ENCODE peak calls at places on chromosomes 1 and 21, in five cellular contexts. One of them, this sample, is unnamed.

GRCh38 chr1:53982034-53982761 is 35.8 kb downstream of the LDLRAD1 start:
- DNase-seq in mesendoderm: peak; percentile 93
- DNase-seq in activated T-cell treated with anti-CD3 and anti-CD28 coated beads for 1 hour: no peak
- DNase-seq in uterus: peak; percentile 54
- DNase-seq in iris pigment epithelial cell: peak; percentile 41
- DNase-seq in this sample: no peak

GRCh38 chr1:7405844-7406500 is 365.1 kb upstream of the VAMP3 start:
- DNase-seq in uterus: no peak
- DNase-seq in iris pigment epithelial cell: no peak
- DNase-seq in mesendoderm: no peak
- DNase-seq in activated T-cell treated with anti-CD3 and anti-CD28 coated beads for 1 hour: no peak
- DNase-seq in this sample: no peak

GRCh38 chr1:243364330-243364729 is 108.5 kb downstream of the SDCCAG8 start:
- DNase-seq in uterus: no peak
- DNase-seq in iris pigment epithelial cell: no peak
- DNase-seq in activated T-cell treated with anti-CD3 and anti-CD28 coated beads for 1 hour: no peak
- DNase-seq in mesendoderm: no peak
- DNase-seq in this sample: no peak

GRCh38 chr1:109040627-109041613 is 982 bp downstream of the WDR47 start:
- DNase-seq in iris pigment epithelial cell: peak; percentile 34
- DNase-seq in mesendoderm: peak; percentile 16
- DNase-seq in uterus: peak; percentile 20
- DNase-seq in activated T-cell treated with anti-CD3 and anti-CD28 coated beads for 1 hour: peak; percentile 19
- DNase-seq in this sample: peak; percentile 2

GRCh38 chr21:31008355-31008754 is 29.9 kb downstream of the KRTAP19-8 start:
- DNase-seq in iris pigment epithelial cell: no peak
- DNase-seq in uterus: no peak
- DNase-seq in mesendoderm: no peak
- DNase-seq in activated T-cell treated with anti-CD3 and anti-CD28 coated beads for 1 hour: no peak
- DNase-seq in this sample: no peak

GRCh38 chr1:70509996-70510876 is 99.2 kb downstream of the CTH start:
- DNase-seq in uterus: no peak
- DNase-seq in iris pigment epithelial cell: peak; percentile 94
- DNase-seq in mesendoderm: peak; percentile 79
- DNase-seq in activated T-cell treated with anti-CD3 and anti-CD28 coated beads for 1 hour: no peak
- DNase-seq in this sample: no peak

GRCh38 chr1:59499273-59499955 is 202.5 kb downstream of the FGGY start:
- DNase-seq in activated T-cell treated with anti-CD3 and anti-CD28 coated beads for 1 hour: no peak
- DNase-seq in iris pigment epithelial cell: peak; percentile 41
- DNase-seq in mesendoderm: no peak
- DNase-seq in uterus: no peak
- DNase-seq in this sample: no peak

GRCh38 chr21:46188226-46189212 is 4.3 kb upstream of the SPATC1L start:
- DNase-seq in activated T-cell treated with anti-CD3 and anti-CD28 coated beads for 1 hour: no peak
- DNase-seq in uterus: peak; percentile 51
- DNase-seq in mesendoderm: peak; percentile 87
- DNase-seq in iris pigment epithelial cell: peak; percentile 46
- DNase-seq in this sample: peak; percentile 80

GRCh38 chr21:21111309-21111920 is 113.2 kb downstream of the NCAM2 start:
- DNase-seq in iris pigment epithelial cell: no peak
- DNase-seq in activated T-cell treated with anti-CD3 and anti-CD28 coated beads for 1 hour: no peak
- DNase-seq in uterus: no peak
- DNase-seq in mesendoderm: peak; percentile 35
- DNase-seq in this sample: no peak

GRCh38 chr1:236288620-236288976 is 6.8 kb upstream of the ERO1B start:
- DNase-seq in activated T-cell treated with anti-CD3 and anti-CD28 coated beads for 1 hour: no peak
- DNase-seq in iris pigment epithelial cell: no peak
- DNase-seq in uterus: no peak
- DNase-seq in mesendoderm: no peak
- DNase-seq in this sample: no peak

GRCh38 chr1:1677718-1678580 is 14.6 kb downstream of the SLC35E2B start:
- DNase-seq in mesendoderm: no peak
- DNase-seq in iris pigment epithelial cell: no peak
- DNase-seq in uterus: no peak
- DNase-seq in activated T-cell treated with anti-CD3 and anti-CD28 coated beads for 1 hour: peak; percentile 34
- DNase-seq in this sample: no peak

GRCh38 chr1:16256478-16256877 is 19.5 kb upstream of the CPLANE2 start:
- DNase-seq in mesendoderm: no peak
- DNase-seq in uterus: no peak
- DNase-seq in activated T-cell treated with anti-CD3 and anti-CD28 coated beads for 1 hour: no peak
- DNase-seq in iris pigment epithelial cell: no peak
- DNase-seq in this sample: no peak

GRCh38 chr1:18090636-18091035 is 17.0 kb upstream of the IGSF21 start:
- DNase-seq in uterus: no peak
- DNase-seq in activated T-cell treated with anti-CD3 and anti-CD28 coated beads for 1 hour: no peak
- DNase-seq in mesendoderm: peak; percentile 96
- DNase-seq in iris pigment epithelial cell: no peak
- DNase-seq in this sample: no peak

GRCh38 chr1:111219466-111220286 is 7.8 kb upstream of the CHI3L2 start:
- DNase-seq in mesendoderm: peak; percentile 94
- DNase-seq in activated T-cell treated with anti-CD3 and anti-CD28 coated beads for 1 hour: no peak
- DNase-seq in uterus: no peak
- DNase-seq in iris pigment epithelial cell: no peak
- DNase-seq in this sample: no peak

GRCh38 chr1:157001304-157001703 is 44.2 kb downstream of the ARHGEF11 start:
- DNase-seq in activated T-cell treated with anti-CD3 and anti-CD28 coated beads for 1 hour: no peak
- DNase-seq in iris pigment epithelial cell: peak; percentile 54
- DNase-seq in uterus: no peak
- DNase-seq in mesendoderm: no peak
- DNase-seq in this sample: no peak

GRCh38 chr1:178706467-178706866 is 18.6 kb upstream of the RALGPS2 start:
- DNase-seq in iris pigment epithelial cell: peak; percentile 90
- DNase-seq in uterus: peak; percentile 57
- DNase-seq in mesendoderm: no peak
- DNase-seq in activated T-cell treated with anti-CD3 and anti-CD28 coated beads for 1 hour: no peak
- DNase-seq in this sample: peak; percentile 57

GRCh38 chr1:30413606-30414005 is 309.8 kb downstream of the MATN1 start:
- DNase-seq in activated T-cell treated with anti-CD3 and anti-CD28 coated beads for 1 hour: no peak
- DNase-seq in iris pigment epithelial cell: no peak
- DNase-seq in uterus: no peak
- DNase-seq in mesendoderm: no peak
- DNase-seq in this sample: no peak

GRCh38 chr1:159881930-159882839 is 17.8 kb downstream of the CFAP45 start:
- DNase-seq in iris pigment epithelial cell: peak; percentile 98
- DNase-seq in mesendoderm: no peak
- DNase-seq in activated T-cell treated with anti-CD3 and anti-CD28 coated beads for 1 hour: peak; percentile 23
- DNase-seq in uterus: peak; percentile 57
- DNase-seq in this sample: no peak

GRCh38 chr1:64133036-64133435 is 70.4 kb upstream of the UBE2U start:
- DNase-seq in mesendoderm: no peak
- DNase-seq in uterus: no peak
- DNase-seq in activated T-cell treated with anti-CD3 and anti-CD28 coated beads for 1 hour: no peak
- DNase-seq in iris pigment epithelial cell: peak; percentile 92
- DNase-seq in this sample: no peak

GRCh38 chr1:153434746-153435455 is 18.6 kb downstream of the S100A7A start:
- DNase-seq in iris pigment epithelial cell: no peak
- DNase-seq in uterus: no peak
- DNase-seq in mesendoderm: peak; percentile 1
- DNase-seq in activated T-cell treated with anti-CD3 and anti-CD28 coated beads for 1 hour: no peak
- DNase-seq in this sample: no peak

GRCh38 chr1:160996195-160996594 is 24.8 kb downstream of the F11R start:
- DNase-seq in iris pigment epithelial cell: peak; percentile 63
- DNase-seq in uterus: no peak
- DNase-seq in mesendoderm: no peak
- DNase-seq in activated T-cell treated with anti-CD3 and anti-CD28 coated beads for 1 hour: no peak
- DNase-seq in this sample: no peak

GRCh38 chr1:226816585-226816984 is 53.8 kb upstream of the PSEN2 start:
- DNase-seq in iris pigment epithelial cell: peak; percentile 72
- DNase-seq in mesendoderm: peak; percentile 60
- DNase-seq in uterus: no peak
- DNase-seq in activated T-cell treated with anti-CD3 and anti-CD28 coated beads for 1 hour: no peak
- DNase-seq in this sample: no peak

GRCh38 chr1:117093091-117093534 is 28.4 kb downstream of the TRIM45 start:
- DNase-seq in activated T-cell treated with anti-CD3 and anti-CD28 coated beads for 1 hour: no peak
- DNase-seq in mesendoderm: peak; percentile 90
- DNase-seq in uterus: peak; percentile 63
- DNase-seq in iris pigment epithelial cell: peak; percentile 100
- DNase-seq in this sample: peak; percentile 78

GRCh38 chr1:245177071-245177900 is 22.5 kb downstream of the KIF26B start:
- DNase-seq in mesendoderm: no peak
- DNase-seq in activated T-cell treated with anti-CD3 and anti-CD28 coated beads for 1 hour: no peak
- DNase-seq in uterus: no peak
- DNase-seq in iris pigment epithelial cell: no peak
- DNase-seq in this sample: no peak

GRCh38 chr1:223500560-223501425 is 107.6 kb downstream of the CCDC185 start:
- DNase-seq in iris pigment epithelial cell: peak; percentile 86
- DNase-seq in mesendoderm: peak; percentile 63
- DNase-seq in uterus: peak; percentile 16
- DNase-seq in activated T-cell treated with anti-CD3 and anti-CD28 coated beads for 1 hour: no peak
- DNase-seq in this sample: no peak

GRCh38 chr1:220922951-220923350 is 43.7 kb downstream of the HLX start:
- DNase-seq in mesendoderm: peak; percentile 3
- DNase-seq in activated T-cell treated with anti-CD3 and anti-CD28 coated beads for 1 hour: no peak
- DNase-seq in uterus: no peak
- DNase-seq in iris pigment epithelial cell: no peak
- DNase-seq in this sample: no peak

GRCh38 chr1:199857516-199857915 is 170.0 kb upstream of the NR5A2 start:
- DNase-seq in mesendoderm: no peak
- DNase-seq in uterus: no peak
- DNase-seq in iris pigment epithelial cell: no peak
- DNase-seq in activated T-cell treated with anti-CD3 and anti-CD28 coated beads for 1 hour: no peak
- DNase-seq in this sample: no peak

GRCh38 chr1:1620433-1621139 is 5.3 kb downstream of the MIB2 start:
- DNase-seq in iris pigment epithelial cell: no peak
- DNase-seq in uterus: no peak
- DNase-seq in mesendoderm: no peak
- DNase-seq in activated T-cell treated with anti-CD3 and anti-CD28 coated beads for 1 hour: no peak
- DNase-seq in this sample: no peak

GRCh38 chr1:100989306-100990077 is 36.1 kb downstream of the DPH5 start:
- DNase-seq in iris pigment epithelial cell: peak; percentile 93
- DNase-seq in activated T-cell treated with anti-CD3 and anti-CD28 coated beads for 1 hour: no peak
- DNase-seq in mesendoderm: no peak
- DNase-seq in uterus: no peak
- DNase-seq in this sample: no peak

GRCh38 chr1:112337028-112337531 is 58.9 kb upstream of the CTTNBP2NL start:
- DNase-seq in iris pigment epithelial cell: peak; percentile 45
- DNase-seq in uterus: peak; percentile 62
- DNase-seq in activated T-cell treated with anti-CD3 and anti-CD28 coated beads for 1 hour: no peak
- DNase-seq in mesendoderm: peak; percentile 67
- DNase-seq in this sample: peak; percentile 34

GRCh38 chr1:218247339-218247738 is 37.8 kb upstream of the RRP15 start:
- DNase-seq in uterus: no peak
- DNase-seq in activated T-cell treated with anti-CD3 and anti-CD28 coated beads for 1 hour: no peak
- DNase-seq in mesendoderm: no peak
- DNase-seq in iris pigment epithelial cell: no peak
- DNase-seq in this sample: no peak

GRCh38 chr1:7379445-7379971 is 391.6 kb upstream of the VAMP3 start:
- DNase-seq in iris pigment epithelial cell: peak; percentile 71
- DNase-seq in uterus: no peak
- DNase-seq in mesendoderm: peak; percentile 72
- DNase-seq in activated T-cell treated with anti-CD3 and anti-CD28 coated beads for 1 hour: no peak
- DNase-seq in this sample: no peak